ENCODE peak calls at places on chromosomes 11 and 22, in ten cellular contexts. One of them, this sample, is unnamed.

GRCh38 chr11:83520849-83521248 is 234.7 kb upstream of the CCDC90B start:
- DNase-seq in dorsolateral prefrontal cortex: no peak
- DNase-seq in BE2C: no peak
- DNase-seq in adrenal gland: no peak
- DNase-seq in cardiac muscle cell: no peak
- DNase-seq in HL-60: no peak
- DNase-seq in stomach: peak
- DNase-seq in bronchial epithelial cell: no peak
- DNase-seq in GM12865: no peak
- DNase-seq in tibial nerve: no peak
- DNase-seq in this sample: no peak

GRCh38 chr11:117214404-117215110 is 15.4 kb downstream of the TAGLN start:
- DNase-seq in bronchial epithelial cell: no peak
- DNase-seq in BE2C: no peak
- DNase-seq in HL-60: no peak
- DNase-seq in adrenal gland: no peak
- DNase-seq in tibial nerve: no peak
- DNase-seq in cardiac muscle cell: no peak
- DNase-seq in stomach: no peak
- DNase-seq in GM12865: no peak
- DNase-seq in dorsolateral prefrontal cortex: no peak
- DNase-seq in this sample: no peak

GRCh38 chr11:1546536-1547466 is 25.3 kb downstream of the DUSP8 start:
- DNase-seq in adrenal gland: peak
- DNase-seq in BE2C: peak
- DNase-seq in dorsolateral prefrontal cortex: no peak
- DNase-seq in GM12865: no peak
- DNase-seq in HL-60: no peak
- DNase-seq in bronchial epithelial cell: no peak
- DNase-seq in tibial nerve: no peak
- DNase-seq in stomach: peak
- DNase-seq in cardiac muscle cell: peak
- DNase-seq in this sample: no peak

GRCh38 chr22:29346659-29347058 is 31.2 kb upstream of the RASL10A start:
- DNase-seq in HL-60: no peak
- DNase-seq in tibial nerve: no peak
- DNase-seq in cardiac muscle cell: no peak
- DNase-seq in bronchial epithelial cell: no peak
- DNase-seq in dorsolateral prefrontal cortex: peak
- DNase-seq in adrenal gland: no peak
- DNase-seq in BE2C: no peak
- DNase-seq in GM12865: no peak
- DNase-seq in stomach: peak
- DNase-seq in this sample: no peak

GRCh38 chr11:64694821-64695365 is 28.1 kb downstream of the NRXN2 start:
- DNase-seq in cardiac muscle cell: peak
- DNase-seq in BE2C: peak
- DNase-seq in dorsolateral prefrontal cortex: peak
- DNase-seq in tibial nerve: no peak
- DNase-seq in bronchial epithelial cell: no peak
- DNase-seq in HL-60: no peak
- DNase-seq in adrenal gland: no peak
- DNase-seq in stomach: no peak
- DNase-seq in GM12865: peak
- DNase-seq in this sample: no peak

GRCh38 chr22:37545703-37546435 is 14.4 kb upstream of the CDC42EP1 start:
- DNase-seq in BE2C: no peak
- DNase-seq in HL-60: no peak
- DNase-seq in bronchial epithelial cell: peak
- DNase-seq in dorsolateral prefrontal cortex: no peak
- DNase-seq in cardiac muscle cell: peak
- DNase-seq in adrenal gland: peak
- DNase-seq in GM12865: no peak
- DNase-seq in tibial nerve: peak
- DNase-seq in stomach: peak
- DNase-seq in this sample: peak

GRCh38 chr11:124441081-124441480 is 4.4 kb downstream of the OR8B8 start:
- DNase-seq in cardiac muscle cell: no peak
- DNase-seq in stomach: no peak
- DNase-seq in tibial nerve: no peak
- DNase-seq in HL-60: no peak
- DNase-seq in bronchial epithelial cell: no peak
- DNase-seq in adrenal gland: no peak
- DNase-seq in BE2C: no peak
- DNase-seq in dorsolateral prefrontal cortex: no peak
- DNase-seq in GM12865: no peak
- DNase-seq in this sample: no peak

GRCh38 chr22:38167988-38168407 is 13.6 kb downstream of the PLA2G6 start:
- DNase-seq in stomach: peak
- DNase-seq in HL-60: no peak
- DNase-seq in bronchial epithelial cell: peak
- DNase-seq in GM12865: no peak
- DNase-seq in dorsolateral prefrontal cortex: peak
- DNase-seq in cardiac muscle cell: no peak
- DNase-seq in adrenal gland: no peak
- DNase-seq in BE2C: no peak
- DNase-seq in tibial nerve: no peak
- DNase-seq in this sample: no peak

GRCh38 chr11:7469351-7469865 is 15.9 kb upstream of the OLFML1 start:
- DNase-seq in adrenal gland: no peak
- DNase-seq in tibial nerve: no peak
- DNase-seq in GM12865: no peak
- DNase-seq in cardiac muscle cell: no peak
- DNase-seq in bronchial epithelial cell: no peak
- DNase-seq in dorsolateral prefrontal cortex: no peak
- DNase-seq in HL-60: no peak
- DNase-seq in stomach: no peak
- DNase-seq in BE2C: no peak
- DNase-seq in this sample: no peak

GRCh38 chr11:132962026-132962425 is 570.3 kb downstream of the OPCML start:
- DNase-seq in bronchial epithelial cell: no peak
- DNase-seq in GM12865: peak
- DNase-seq in adrenal gland: no peak
- DNase-seq in HL-60: no peak
- DNase-seq in BE2C: no peak
- DNase-seq in dorsolateral prefrontal cortex: peak
- DNase-seq in tibial nerve: no peak
- DNase-seq in cardiac muscle cell: no peak
- DNase-seq in stomach: no peak
- DNase-seq in this sample: peak

GRCh38 chr22:30782613-30783012 is 87.9 kb downstream of the OSBP2 start:
- DNase-seq in dorsolateral prefrontal cortex: no peak
- DNase-seq in BE2C: no peak
- DNase-seq in bronchial epithelial cell: peak
- DNase-seq in GM12865: no peak
- DNase-seq in stomach: no peak
- DNase-seq in tibial nerve: no peak
- DNase-seq in cardiac muscle cell: no peak
- DNase-seq in HL-60: no peak
- DNase-seq in adrenal gland: no peak
- DNase-seq in this sample: no peak

GRCh38 chr11:126917531-126918204 is 82.9 kb downstream of the KIRREL3 start:
- DNase-seq in tibial nerve: no peak
- DNase-seq in HL-60: no peak
- DNase-seq in bronchial epithelial cell: peak
- DNase-seq in GM12865: peak
- DNase-seq in BE2C: no peak
- DNase-seq in dorsolateral prefrontal cortex: no peak
- DNase-seq in stomach: no peak
- DNase-seq in cardiac muscle cell: no peak
- DNase-seq in adrenal gland: no peak
- DNase-seq in this sample: peak

GRCh38 chr11:107196732-107197131 is 178.5 kb upstream of the GUCY1A2 start:
- DNase-seq in dorsolateral prefrontal cortex: no peak
- DNase-seq in adrenal gland: no peak
- DNase-seq in bronchial epithelial cell: no peak
- DNase-seq in tibial nerve: no peak
- DNase-seq in stomach: no peak
- DNase-seq in BE2C: no peak
- DNase-seq in HL-60: no peak
- DNase-seq in GM12865: no peak
- DNase-seq in cardiac muscle cell: no peak
- DNase-seq in this sample: no peak

GRCh38 chr22:31933816-31934482 is 10.4 kb upstream of the YWHAH start:
- DNase-seq in bronchial epithelial cell: no peak
- DNase-seq in stomach: no peak
- DNase-seq in dorsolateral prefrontal cortex: no peak
- DNase-seq in cardiac muscle cell: no peak
- DNase-seq in tibial nerve: no peak
- DNase-seq in GM12865: no peak
- DNase-seq in HL-60: no peak
- DNase-seq in adrenal gland: no peak
- DNase-seq in BE2C: peak
- DNase-seq in this sample: no peak

GRCh38 chr11:18312663-18313420 is 9.1 kb downstream of the HPS5 start:
- DNase-seq in cardiac muscle cell: no peak
- DNase-seq in dorsolateral prefrontal cortex: no peak
- DNase-seq in HL-60: no peak
- DNase-seq in GM12865: no peak
- DNase-seq in bronchial epithelial cell: peak
- DNase-seq in stomach: no peak
- DNase-seq in tibial nerve: no peak
- DNase-seq in adrenal gland: no peak
- DNase-seq in BE2C: no peak
- DNase-seq in this sample: peak

GRCh38 chr22:23841736-23842404 is 3.1 kb upstream of the DERL3 start:
- DNase-seq in tibial nerve: no peak
- DNase-seq in cardiac muscle cell: peak
- DNase-seq in GM12865: no peak
- DNase-seq in BE2C: no peak
- DNase-seq in HL-60: no peak
- DNase-seq in adrenal gland: no peak
- DNase-seq in dorsolateral prefrontal cortex: no peak
- DNase-seq in stomach: no peak
- DNase-seq in bronchial epithelial cell: no peak
- DNase-seq in this sample: no peak

GRCh38 chr11:103483996-103484395 is 374.8 kb downstream of the DYNC2H1 start:
- DNase-seq in GM12865: no peak
- DNase-seq in HL-60: no peak
- DNase-seq in tibial nerve: no peak
- DNase-seq in stomach: no peak
- DNase-seq in dorsolateral prefrontal cortex: no peak
- DNase-seq in BE2C: no peak
- DNase-seq in adrenal gland: no peak
- DNase-seq in cardiac muscle cell: no peak
- DNase-seq in bronchial epithelial cell: no peak
- DNase-seq in this sample: no peak

DNA sequence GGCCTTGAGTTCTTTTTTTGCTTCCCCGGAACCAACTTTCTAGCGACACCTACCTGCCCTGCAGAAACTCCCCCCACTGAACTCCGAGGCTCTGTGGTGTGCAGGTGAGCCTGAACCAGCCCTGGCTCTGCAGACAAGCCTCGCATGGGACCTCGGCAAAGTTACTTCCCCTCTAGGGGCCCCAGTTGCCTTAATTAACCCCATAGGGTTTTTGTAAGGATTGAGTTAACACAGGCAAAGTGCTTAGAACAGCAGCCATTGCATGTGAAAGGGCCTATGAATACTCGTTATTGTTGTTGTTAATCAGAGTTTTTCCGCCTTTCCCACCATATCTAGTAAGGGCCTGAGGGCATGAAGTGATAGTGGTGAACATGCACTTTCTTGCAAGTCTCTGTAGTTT is 12.6 kb upstream of the SYT13 start:
- DNase-seq in tibial nerve: no peak
- DNase-seq in adrenal gland: no peak
- DNase-seq in dorsolateral prefrontal cortex: no peak
- DNase-seq in BE2C: no peak
- DNase-seq in GM12865: no peak
- DNase-seq in cardiac muscle cell: no peak
- DNase-seq in stomach: no peak
- DNase-seq in bronchial epithelial cell: no peak
- DNase-seq in HL-60: peak
- DNase-seq in this sample: no peak
- TF ChIP-seq CTCF in tibial nerve: no peak
- TF ChIP-seq CTCF in adrenal gland: no peak
- TF ChIP-seq CTCF in dorsolateral prefrontal cortex: no peak
- TF ChIP-seq CTCF in BE2C: no peak
- TF ChIP-seq CTCF in GM12865: no peak
- TF ChIP-seq CTCF in cardiac muscle cell: no peak
- TF ChIP-seq CTCF in stomach: no peak
- TF ChIP-seq CTCF in bronchial epithelial cell: no peak
- TF ChIP-seq CTCF in HL-60: no peak
- TF ChIP-seq CTCF in this sample: no peak

GRCh38 chr11:14700593-14700992 is 57.0 kb downstream of the PDE3B start:
- DNase-seq in tibial nerve: no peak
- DNase-seq in GM12865: no peak
- DNase-seq in adrenal gland: no peak
- DNase-seq in bronchial epithelial cell: no peak
- DNase-seq in stomach: no peak
- DNase-seq in cardiac muscle cell: no peak
- DNase-seq in HL-60: no peak
- DNase-seq in BE2C: no peak
- DNase-seq in dorsolateral prefrontal cortex: no peak
- DNase-seq in this sample: no peak
- H3K4me3 ChIP-seq in tibial nerve: no peak
- H3K4me3 ChIP-seq in GM12865: no peak
- H3K4me3 ChIP-seq in adrenal gland: no peak
- H3K4me3 ChIP-seq in bronchial epithelial cell: no peak
- H3K4me3 ChIP-seq in stomach: no peak
- H3K4me3 ChIP-seq in cardiac muscle cell: no peak
- H3K4me3 ChIP-seq in HL-60: no peak
- H3K4me3 ChIP-seq in BE2C: no peak
- H3K4me3 ChIP-seq in dorsolateral prefrontal cortex: no peak
- H3K4me3 ChIP-seq in this sample: no peak

GRCh38 chr11:48096588-48097525 is 116.5 kb downstream of the PTPRJ start:
- DNase-seq in BE2C: no peak
- DNase-seq in HL-60: no peak
- DNase-seq in GM12865: no peak
- DNase-seq in tibial nerve: no peak
- DNase-seq in cardiac muscle cell: no peak
- DNase-seq in dorsolateral prefrontal cortex: no peak
- DNase-seq in bronchial epithelial cell: peak
- DNase-seq in adrenal gland: peak
- DNase-seq in stomach: no peak
- DNase-seq in this sample: no peak
- TF ChIP-seq CTCF in BE2C: no peak
- TF ChIP-seq CTCF in HL-60: no peak
- TF ChIP-seq CTCF in GM12865: no peak
- TF ChIP-seq CTCF in tibial nerve: no peak
- TF ChIP-seq CTCF in cardiac muscle cell: no peak
- TF ChIP-seq CTCF in dorsolateral prefrontal cortex: no peak
- TF ChIP-seq CTCF in bronchial epithelial cell: no peak
- TF ChIP-seq CTCF in adrenal gland: no peak
- TF ChIP-seq CTCF in stomach: no peak
- TF ChIP-seq CTCF in this sample: no peak

DNA sequence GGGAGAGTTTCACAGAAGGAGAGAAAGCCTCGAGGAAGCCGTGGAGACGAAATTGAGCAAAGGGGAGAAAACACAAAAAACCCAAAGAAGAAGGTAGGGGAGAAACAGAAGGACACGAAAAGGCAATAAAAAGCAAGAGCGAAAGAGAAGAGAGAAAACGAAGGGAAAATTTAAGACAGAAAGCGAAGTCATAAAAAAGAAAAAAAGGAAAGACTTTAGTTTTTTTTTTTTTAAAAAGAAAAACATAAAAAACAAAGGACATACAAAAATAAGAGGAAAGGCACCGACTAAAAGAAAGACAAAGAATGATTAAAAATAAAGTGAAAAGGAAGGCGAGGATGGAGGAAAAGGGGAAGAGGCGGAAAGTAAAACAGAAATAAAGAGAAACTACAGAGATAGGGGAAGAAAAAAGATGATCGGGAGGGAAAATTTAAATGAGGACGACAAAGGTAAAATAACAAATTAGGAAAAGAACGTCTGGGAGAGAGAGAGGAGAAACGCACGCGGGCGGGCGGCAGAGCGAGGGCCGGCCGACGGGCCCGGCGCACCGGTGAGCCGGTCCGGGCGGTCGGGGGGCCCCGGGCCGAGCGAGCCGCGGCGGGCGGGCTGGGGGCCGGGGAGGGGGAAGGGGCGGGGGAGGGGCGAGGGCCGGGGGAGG is 455 bp upstream of the TBX1 start:
- DNase-seq in BE2C: no peak
- DNase-seq in GM12865: no peak
- DNase-seq in cardiac muscle cell: no peak
- DNase-seq in dorsolateral prefrontal cortex: no peak
- DNase-seq in adrenal gland: no peak
- DNase-seq in tibial nerve: no peak
- DNase-seq in bronchial epithelial cell: no peak
- DNase-seq in stomach: no peak
- DNase-seq in HL-60: no peak
- DNase-seq in this sample: no peak
- H3K4me3 ChIP-seq in BE2C: no peak
- H3K4me3 ChIP-seq in GM12865: no peak
- H3K4me3 ChIP-seq in cardiac muscle cell: no peak
- H3K4me3 ChIP-seq in dorsolateral prefrontal cortex: peak
- H3K4me3 ChIP-seq in adrenal gland: no peak
- H3K4me3 ChIP-seq in tibial nerve: no peak
- H3K4me3 ChIP-seq in bronchial epithelial cell: peak
- H3K4me3 ChIP-seq in stomach: peak
- H3K4me3 ChIP-seq in HL-60: no peak
- H3K4me3 ChIP-seq in this sample: no peak

This sample was measured in AG09309.